ENCODE peak calls at places on chromosome 18, in five cellular contexts. A is activated T-cell treated with anti-CD3 and anti-CD28 coated beads for 24 hours; U is stimulated activated CD8-positive, alpha-beta memory T cell treated with anti-CD3 and anti-CD28 coated beads, Interleukin-12 subunit alpha, Interleukin-12 subunit beta, amount 100 ng/mL, for 4 hours; N is NAMALWA; V is activated effector memory CD4-positive, alpha-beta T cell treated with anti-CD3 and anti-CD28 coated beads, Interleukin-2, amount 50 U/mL, for 16 hours. J is an unnamed sample.

GRCh38 chr18:35592298-35592697 is 10.8 kb downstream of the GALNT1 start:
- DNase-seq in A (no peak), U (no peak), N (peak; percentile 46), V (no peak), J (no peak)

GRCh38 chr18:77129150-77129551 is 3.4 kb downstream of the MBP start:
- DNase-seq in A (no peak), U (no peak), N (no peak), V (peak; percentile 61), J (no peak)

GRCh38 chr18:35415511-35416427 is 38.6 kb upstream of the ZNF396 start:
- DNase-seq in A (no peak), U (no peak), N (peak; percentile 32), V (no peak), J (no peak)

GRCh38 chr18:35661483-35662146 is 80.1 kb downstream of the GALNT1 start:
- DNase-seq in A (no peak), U (no peak), N (peak; percentile 26), V (no peak), J (no peak)

GRCh38 chr18:47263197-47263827 is 11.9 kb upstream of the SKOR2 start:
- DNase-seq in A (no peak), U (no peak), N (no peak), V (no peak), J (no peak)

GRCh38 chr18:12056884-12057402 is 36.7 kb upstream of the ANKRD62 start:
- DNase-seq in A (no peak), U (no peak), N (no peak), V (no peak), J (no peak)

GRCh38 chr18:7830468-7830867 is 263.4 kb downstream of the PTPRM start:
- DNase-seq in A (no peak), U (no peak), N (peak; percentile 83), V (no peak), J (no peak)

GRCh38 chr18:23143059-23143831 is 8.0 kb downstream of the CABLES1 start:
- DNase-seq in A (no peak), U (no peak), N (no peak), V (peak; percentile 60), J (peak; percentile 78)

GRCh38 chr18:54434453-54434852 is 76.7 kb downstream of the C18orf54 start:
- DNase-seq in A (no peak), U (no peak), N (no peak), V (no peak), J (no peak)

GRCh38 chr18:49062832-49063226 is 112.1 kb upstream of the SMAD7 start:
- DNase-seq in A (no peak), U (no peak), N (no peak), V (no peak), J (no peak)

GRCh38 chr18:26421931-26422330 is 126.4 kb downstream of the KCTD1 start:
- DNase-seq in A (no peak), U (no peak), N (no peak), V (no peak), J (no peak)

GRCh38 chr18:60541661-60542060 is 169.1 kb upstream of the MC4R start:
- DNase-seq in A (no peak), U (no peak), N (no peak), V (no peak), J (no peak)

GRCh38 chr18:10035306-10035991 is 121.6 kb downstream of the VAPA start:
- DNase-seq in A (no peak), U (no peak), N (no peak), V (no peak), J (peak; percentile 81)

GRCh38 chr18:70322928-70323327 is 34.1 kb downstream of the SOCS6 start:
- DNase-seq in A (no peak), U (no peak), N (no peak), V (no peak), J (no peak)

GRCh38 chr18:49052891-49053644 is 102.3 kb upstream of the SMAD7 start:
- DNase-seq in A (no peak), U (peak; percentile 24), N (no peak), V (no peak), J (no peak)

GRCh38 chr18:13577091-13577697 is 149.2 kb downstream of the FAM210A start:
- DNase-seq in A (peak; percentile 43), U (no peak), N (peak; percentile 57), V (peak; percentile 74), J (no peak)

GRCh38 chr18:9642799-9643445 is 28.6 kb upstream of the PPP4R1 start:
- DNase-seq in A (no peak), U (no peak), N (no peak), V (no peak), J (no peak)

GRCh38 chr18:70334728-70335329 is 46.0 kb downstream of the SOCS6 start:
- DNase-seq in A (no peak), U (no peak), N (no peak), V (no peak), J (no peak)

GRCh38 chr18:50665519-50665918 is 105.6 kb downstream of the MAPK4 start:
- DNase-seq in A (no peak), U (no peak), N (no peak), V (no peak), J (no peak)

GRCh38 chr18:12031836-12032235 is 50.5 kb downstream of the IMPA2 start:
- DNase-seq in A (no peak), U (no peak), N (no peak), V (no peak), J (no peak)

GRCh38 chr18:45935591-45936335 is 31.4 kb downstream of the EPG5 start:
- DNase-seq in A (no peak), U (no peak), N (no peak), V (no peak), J (no peak)

GRCh38 chr18:69845588-69846506 is 101.8 kb downstream of the CD226 start:
- DNase-seq in A (no peak), U (no peak), N (peak; percentile 5), V (no peak), J (no peak)

GRCh38 chr18:3454365-3455089 is 4.6 kb downstream of the TGIF1 start:
- DNase-seq in A (no peak), U (no peak), N (peak; percentile 76), V (peak; percentile 70), J (no peak)

GRCh38 chr18:32343634-32344033 is 127.0 kb downstream of the GAREM1 start:
- DNase-seq in A (no peak), U (no peak), N (no peak), V (no peak), J (no peak)

GRCh38 chr18:74914052-74914591 is 294.8 kb downstream of the PTGR3 start:
- DNase-seq in A (no peak), U (no peak), N (no peak), V (no peak), J (no peak)

GRCh38 chr18:623760-624620 is 27.2 kb downstream of the CLUL1 start:
- DNase-seq in A (peak; percentile 35), U (peak; percentile 3), N (peak; percentile 72), V (peak; percentile 82), J (peak; percentile 74)

GRCh38 chr18:50405582-50406271 is 30.9 kb downstream of the SKA1 start:
- DNase-seq in A (no peak), U (no peak), N (no peak), V (no peak), J (no peak)

GRCh38 chr18:21496277-21496835 is 104.1 kb downstream of the ESCO1 start:
- DNase-seq in A (no peak), U (no peak), N (no peak), V (no peak), J (no peak)

GRCh38 chr18:37965572-37965970 is 400.0 kb upstream of the CELF4 start:
- DNase-seq in A (no peak), U (no peak), N (no peak), V (no peak), J (no peak)

GRCh38 chr18:332007-332406 is 64.2 kb upstream of the THOC1 start:
- DNase-seq in A (no peak), U (no peak), N (no peak), V (no peak), J (peak; percentile 69)

GRCh38 chr18:39946623-39947061 is 2008.4 kb upstream of the PIK3C3 start:
- DNase-seq in A (no peak), U (no peak), N (no peak), V (no peak), J (no peak)

GRCh38 chr18:59616501-59616900 is 80.7 kb downstream of the CCBE1 start:
- DNase-seq in A (no peak), U (no peak), N (no peak), V (no peak), J (no peak)

GRCh38 chr18:48949606-48950535 is 894 bp downstream of the SMAD7 start:
- DNase-seq in A (peak; percentile 14), U (no peak), N (peak; percentile 71), V (peak; percentile 71), J (peak; percentile 85)

GRCh38 chr18:24187049-24187448 is 48.2 kb downstream of the CABYR start:
- DNase-seq in A (no peak), U (no peak), N (peak; percentile 13), V (no peak), J (no peak)

GRCh38 chr18:906416-907170 is 1.9 kb downstream of the ADCYAP1 start:
- DNase-seq in A (no peak), U (no peak), N (no peak), V (no peak), J (no peak)

GRCh38 chr18:48263913-48264506 is 145.2 kb downstream of the ZBTB7C start:
- DNase-seq in A (no peak), U (no peak), N (no peak), V (no peak), J (no peak)

GRCh38 chr18:80210312-80211083 is 36.8 kb downstream of the PARD6G start:
- DNase-seq in A (no peak), U (no peak), N (peak; percentile 5), V (no peak), J (no peak)